ENCODE peak calls at places on chromosomes 4 and X, in six cellular contexts. F, S, T, D, O and H are unnamed samples.

GRCh38 chr4:148056879-148057278 is 325.0 kb downstream of the ARHGAP10 start:
- DNase-seq in T (peak; percentile 97), F (peak; percentile 86), D (peak; percentile 96), O (peak; percentile 49), S (no peak), H (peak; percentile 36)

GRCh38 chr4:23455482-23455881 is 434.4 kb downstream of the PPARGC1A start:
- DNase-seq in D (no peak), T (no peak), S (no peak), F (no peak), O (no peak), H (no peak)

GRCh38 chrX:110732274-110732673 is 63.3 kb downstream of the CHRDL1 start:
- DNase-seq in F (no peak), S (no peak), D (no peak), T (no peak), O (no peak), H (no peak)

GRCh38 chr4:155582971-155583437 is 83.6 kb upstream of the GUCY1A1 start:
- DNase-seq in D (peak; percentile 96), T (peak; percentile 28), O (peak; percentile 7), S (no peak), F (peak; percentile 93), H (no peak)

GRCh38 chr4:8762951-8763735 is 108.5 kb downstream of the HMX1 start:
- DNase-seq in F (no peak), T (no peak), S (no peak), O (no peak), D (no peak), H (no peak)

GRCh38 chr4:7905461-7905915 is 34.2 kb downstream of the AFAP1 start:
- DNase-seq in D (no peak), T (no peak), O (peak; percentile 69), F (peak; percentile 55), S (no peak), H (no peak)

GRCh38 chr4:152900395-152900794 is 35.7 kb upstream of the FHDC1 start:
- DNase-seq in D (no peak), S (no peak), F (no peak), O (no peak), T (no peak), H (no peak)

GRCh38 chrX:84475101-84475500 is 27.2 kb downstream of the HDX start:
- DNase-seq in S (no peak), T (no peak), F (peak; percentile 5), D (no peak), O (no peak), H (no peak)

GRCh38 chr4:183659919-183660318 is 826 bp downstream of the TRAPPC11 start:
- DNase-seq in S (no peak), D (no peak), T (peak; percentile 36), F (peak; percentile 9), O (peak; percentile 5), H (no peak)

GRCh38 chrX:39336709-39337294 is 535.5 kb downstream of the MID1IP1 start:
- DNase-seq in T (no peak), S (no peak), O (no peak), D (peak; percentile 37), F (peak; percentile 15), H (no peak)

GRCh38 chr4:56871357-56871993 is 36.2 kb upstream of the REST start:
- DNase-seq in T (no peak), O (peak; percentile 24), F (peak; percentile 11), D (no peak), S (no peak), H (no peak)

GRCh38 chrX:19811807-19812604 is 75.4 kb downstream of the SH3KBP1 start:
- DNase-seq in O (no peak), F (peak; percentile 84), S (no peak), T (peak; percentile 37), D (peak; percentile 75), H (no peak)

GRCh38 chr4:102493794-102494193 is 7.4 kb upstream of the NFKB1 start:
- DNase-seq in T (no peak), D (peak; percentile 21), S (no peak), O (no peak), F (no peak), H (no peak)

GRCh38 chr4:77777135-77777777 is 41.9 kb downstream of the CNOT6L start:
- DNase-seq in O (no peak), T (no peak), D (no peak), S (no peak), F (peak; percentile 45), H (no peak)

GRCh38 chrX:103845165-103845653 is 13.2 kb upstream of the RAB9B start:
- DNase-seq in D (peak; percentile 70), F (peak; percentile 86), O (peak; percentile 76), S (no peak), T (peak; percentile 42), H (peak; percentile 37)

GRCh38 chr4:118338981-118339765 is 13.6 kb downstream of the PRSS12 start:
- DNase-seq in S (no peak), T (peak; percentile 34), F (peak; percentile 83), D (no peak), O (no peak), H (no peak)

GRCh38 chrX:140057001-140057411 is 91.7 kb upstream of the CXorf66 start:
- DNase-seq in D (peak; percentile 81), S (peak; percentile 6), F (peak; percentile 64), T (peak; percentile 64), O (peak; percentile 61), H (peak; percentile 38)